ENCODE peak calls at places on chromosomes 1 and 21, in four cellular contexts. O is psoas muscle; S is effector memory CD8-positive, alpha-beta T cell; I is omental fat pad. C is an unnamed sample.

GRCh38 chr1:209554761-209555611 is 28.5 kb upstream of the CAMK1G start:
- DNase-seq in O (no peak), S (no peak), I (no peak), C (no peak)

GRCh38 chr1:227795732-227796131 is 19.7 kb upstream of the PRSS38 start:
- DNase-seq in S (no peak), I (no peak), O (no peak), C (no peak)

GRCh38 chr1:113223546-113223945 is 150.5 kb downstream of the LRIG2 start:
- DNase-seq in S (no peak), O (peak; percentile 70), I (peak; percentile 32), C (no peak)

GRCh38 chr1:185696419-185697150 is 37.6 kb upstream of the HMCN1 start:
- DNase-seq in I (no peak), S (no peak), O (no peak), C (no peak)

GRCh38 chr21:17915976-17916375 is 96.8 kb upstream of the C21orf91 start:
- DNase-seq in I (no peak), O (no peak), S (no peak), C (no peak)

GRCh38 chr21:34691396-34692032 is 22.7 kb downstream of the CLIC6 start:
- DNase-seq in O (no peak), I (no peak), S (no peak), C (no peak)

GRCh38 chr1:33080373-33080772 is 580 bp upstream of the AZIN2 start:
- DNase-seq in O (no peak), I (no peak), S (no peak), C (no peak)

GRCh38 chr1:41333146-41333784 is 28.0 kb upstream of the FOXO6 start:
- DNase-seq in S (no peak), I (no peak), O (no peak), C (no peak)

GRCh38 chr1:22544606-22545005 is 18.7 kb upstream of the EPHA8 start:
- DNase-seq in S (no peak), I (no peak), O (no peak), C (no peak)

GRCh38 chr21:26115899-26116298 is 54.7 kb downstream of the APP start:
- DNase-seq in S (no peak), I (no peak), O (no peak), C (no peak)

GRCh38 chr1:44707959-44708831 is 22.8 kb downstream of the RNU5D-1 start:
- DNase-seq in O (no peak), I (no peak), S (peak; percentile 31), C (no peak)

GRCh38 chr1:9838946-9839345 is 15.2 kb upstream of the CLSTN1 start:
- DNase-seq in I (no peak), S (no peak), O (no peak), C (no peak)

GRCh38 chr1:158025576-158026230 is 32.3 kb downstream of the KIRREL1 start:
- DNase-seq in O (no peak), I (no peak), S (no peak), C (no peak)

GRCh38 chr1:171441278-171441677 is 44.1 kb upstream of the PRRC2C start:
- DNase-seq in I (no peak), O (no peak), S (no peak), C (no peak)

GRCh38 chr1:6342031-6342430 is 51.5 kb downstream of the ACOT7 start:
- DNase-seq in O (no peak), S (no peak), I (no peak), C (no peak)

GRCh38 chr1:117653732-117654484 is 48.1 kb downstream of the TENT5C start:
- DNase-seq in S (no peak), O (no peak), I (no peak), C (no peak)

GRCh38 chr1:161209790-161210409 is 5.2 kb upstream of the FCER1G start:
- DNase-seq in O (peak; percentile 86), I (peak; percentile 57), S (peak; percentile 62), C (no peak)

GRCh38 chr1:156114101-156114918 is at the start of gene LMNA:
- DNase-seq in I (peak; percentile 91), O (peak; percentile 98), S (peak; percentile 73), C (peak; percentile 76)

GRCh38 chr1:154270833-154271232 is 1.6 kb upstream of the HAX1 start:
- DNase-seq in I (no peak), O (no peak), S (no peak), C (no peak)

GRCh38 chr1:183272390-183272801 is 86.3 kb downstream of the LAMC2 start:
- DNase-seq in O (no peak), S (no peak), I (no peak), C (no peak)

C was measured in smooth muscle cell of the brain vasculature.